ENCODE peak calls at places on chromosome X, in four cellular contexts. K is A549, T is cardiac muscle cell, F is OCI-LY7. B is an unnamed sample.

GRCh38 chrX:40281341-40282005 is 183.7 kb upstream of the BCOR start:
- DNase-seq in T (no peak), F (no peak), K (no peak), B (no peak)

GRCh38 chrX:13081385-13082285 is 37.2 kb upstream of the FAM9C start:
- DNase-seq in F (peak; percentile 70), T (peak; percentile 66), K (no peak), B (no peak)

GRCh38 chrX:14832151-14832550 is 40.7 kb downstream of the FANCB start:
- DNase-seq in T (peak; percentile 17), F (no peak), K (no peak), B (no peak)

GRCh38 chrX:72576161-72576896 is 3.7 kb upstream of the HDAC8 start:
- DNase-seq in T (peak; percentile 89), K (no peak), F (no peak), B (no peak)

GRCh38 chrX:137482136-137482535 is 83.8 kb upstream of the ZIC3 start:
- DNase-seq in T (no peak), K (no peak), F (no peak), B (no peak)

GRCh38 chrX:72477787-72478186 is 94.9 kb downstream of the HDAC8 start:
- DNase-seq in K (no peak), F (no peak), T (no peak), B (no peak)

GRCh38 chrX:109874548-109874947 is 128.4 kb upstream of the TMEM164 start:
- DNase-seq in F (no peak), T (no peak), K (no peak), B (no peak)

GRCh38 chrX:150692837-150693781 is at the start of gene MTMR1:
- DNase-seq in T (no peak), F (peak; percentile 73), K (peak; percentile 33), B (no peak)

GRCh38 chrX:111095974-111096870 is at the start of gene PAK3:
- DNase-seq in T (peak; percentile 57), K (no peak), F (no peak), B (peak; percentile 50)

GRCh38 chrX:33109858-33110257 is 101.5 kb downstream of the DMD start:
- DNase-seq in K (no peak), T (no peak), F (no peak), B (no peak)

GRCh38 chrX:40947276-40947675 is 138.0 kb upstream of the USP9X start:
- DNase-seq in T (peak; percentile 66), F (no peak), K (no peak), B (no peak)

GRCh38 chrX:130878350-130879341 is 24.4 kb downstream of the ENOX2 start:
- DNase-seq in F (no peak), K (no peak), T (peak; percentile 93), B (no peak)
- H3K4me3 ChIP-seq in F (no peak overlapping the region), K (no peak overlapping the region), T (no peak overlapping the region), B (no peak overlapping the region)

DNA sequence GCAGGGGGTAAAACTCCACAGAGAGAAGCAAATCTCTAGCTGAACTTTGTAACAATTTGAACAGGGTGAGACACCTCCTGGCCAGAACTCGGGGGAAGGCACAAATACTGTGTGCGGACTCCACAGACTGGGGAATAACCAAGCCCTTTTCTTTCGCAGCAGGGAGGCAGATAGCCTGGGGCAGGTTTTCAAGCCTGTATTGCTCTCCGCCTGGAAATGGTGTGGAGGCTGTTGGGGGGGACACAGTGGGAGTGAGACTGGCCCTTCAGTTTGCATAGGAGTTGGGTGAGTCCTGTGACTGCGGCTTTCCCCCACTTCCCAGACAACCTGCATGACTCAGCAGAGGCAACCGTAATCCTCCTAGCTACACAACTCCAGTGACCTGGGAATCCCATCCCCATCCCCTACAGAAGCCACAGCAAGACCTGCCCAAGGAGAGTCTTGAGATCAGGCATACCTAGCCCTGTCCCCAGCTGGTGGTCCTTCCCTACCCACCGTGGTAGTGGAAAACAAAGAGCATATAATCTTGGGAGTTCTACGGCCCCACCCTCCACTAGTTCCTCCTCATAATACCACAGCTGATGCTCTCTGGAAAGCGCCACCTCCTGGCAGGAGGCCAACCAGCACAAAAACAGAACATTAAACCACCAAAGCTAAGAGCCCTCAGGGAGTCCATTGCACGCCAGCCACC is 12.9 kb upstream of the SMPX start:
- DNase-seq in F (no peak), T (no peak), K (no peak), B (no peak)
- H3K4me3 ChIP-seq in F (no peak overlapping the region), T (no peak overlapping the region), K (no peak overlapping the region), B (peak overlapping the region; percentile 22)

GRCh38 chrX:38804481-38805293 is 3.4 kb downstream of the MID1IP1 start:
- DNase-seq in K (peak; percentile 7), T (peak; percentile 42), F (peak; percentile 53), B (no peak)

GRCh38 chrX:38807873-38808272 is 6.6 kb downstream of the MID1IP1 start:
- DNase-seq in F (peak; percentile 38), T (peak; percentile 41), K (no peak), B (no peak)

GRCh38 chrX:38805294-38806053 is 4.2 kb downstream of the MID1IP1 start:
- DNase-seq in T (peak; percentile 87), K (peak; percentile 21), F (peak; percentile 81), B (no peak)

GRCh38 chrX:38806054-38806389 is 4.8 kb downstream of the MID1IP1 start:
- DNase-seq in T (no peak), K (peak; percentile 10), F (peak; percentile 67), B (no peak)

DNA sequence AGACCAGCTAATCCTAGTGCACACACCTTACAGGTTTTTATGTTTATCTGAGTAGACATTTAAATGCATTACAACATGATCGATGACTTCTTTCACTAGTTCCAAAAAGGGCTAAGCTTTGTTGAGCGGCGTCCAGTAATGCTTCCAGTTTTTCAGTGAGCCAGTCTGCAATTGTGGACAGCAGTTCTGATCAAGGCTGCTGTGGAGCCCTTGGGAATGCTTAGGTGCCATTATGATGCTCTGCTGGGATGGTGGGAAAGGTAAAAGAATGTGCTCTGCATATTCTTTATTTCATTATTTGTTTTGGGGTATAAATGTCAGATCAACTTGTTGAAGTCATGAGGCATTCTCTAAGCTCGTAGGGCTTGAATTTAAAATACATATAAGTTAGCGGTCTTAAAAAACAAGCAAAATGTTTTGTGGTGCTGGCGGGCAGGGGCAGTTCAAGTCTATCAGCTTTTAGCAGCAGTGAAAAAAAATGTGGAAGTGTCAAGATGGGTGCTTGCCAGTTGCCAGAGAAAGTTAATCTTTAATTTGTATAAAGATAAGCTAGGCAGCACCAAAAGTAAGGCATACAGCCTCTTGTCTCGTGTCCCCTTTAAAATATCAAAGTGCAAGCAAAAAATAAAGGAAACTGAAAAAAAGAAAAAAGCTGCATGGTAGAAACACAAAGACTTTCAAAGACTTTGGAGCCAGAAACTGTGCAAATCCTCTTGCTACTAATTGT is 5.8 kb downstream of the MID1IP1 start:
- DNase-seq in K (no peak), T (no peak), F (peak; percentile 45), B (no peak)
- H3K4me3 ChIP-seq in K (peak overlapping the region; percentile 78), T (peak overlapping the region; percentile 69), F (peak overlapping the region; percentile 99), B (no peak overlapping the region)

GRCh38 chrX:136204571-136204970 is 46.6 kb downstream of the MAP7D3 start:
- DNase-seq in T (peak; percentile 64), F (no peak), K (peak; percentile 15), B (no peak)
- H3K4me3 ChIP-seq in T (no peak overlapping the region), F (no peak overlapping the region), K (no peak overlapping the region), B (no peak overlapping the region)